ENCODE peak calls at places on chromosomes 16 and 17, in seven cellular contexts. M is HCT116, O is GM12878, C is K562, S is SK-N-SH, I is H1, A is HepG2. X is an unnamed sample.

GRCh38 chr16:10728035-10728462 is 15.6 kb upstream of the NUBP1 start:
- DNase-seq in M (no peak), O (no peak), C (no peak), S (no peak), I (no peak), A (peak; percentile 70), X (no peak)

GRCh38 chr16:19071811-19072777 is 4.7 kb downstream of the COQ7 start:
- DNase-seq in M (peak; percentile 47), O (no peak), C (peak; percentile 43), S (peak; percentile 58), I (no peak), A (peak; percentile 75), X (peak; percentile 80)

GRCh38 chr17:4617590-4618356 is 23.7 kb downstream of the ALOX15 start:
- DNase-seq in M (no peak), O (no peak), C (no peak), S (no peak), I (no peak), A (no peak), X (no peak)

GRCh38 chr16:85512716-85513115 is 100.4 kb upstream of the GSE1 start:
- DNase-seq in M (no peak), O (no peak), C (no peak), S (no peak), I (no peak), A (no peak), X (no peak)

GRCh38 chr17:79658811-79659207 is 48.0 kb upstream of the RBFOX3 start:
- DNase-seq in M (peak; percentile 43), O (no peak), C (peak; percentile 41), S (peak; percentile 77), I (no peak), A (peak; percentile 27), X (peak; percentile 50)

GRCh38 chr16:31477220-31478216 is 5.4 kb upstream of the SLC5A2 start:
- DNase-seq in M (no peak), O (no peak), C (peak; percentile 90), S (no peak), I (no peak), A (peak; percentile 93), X (peak; percentile 85)

GRCh38 chr16:61366006-61366405 is 670.2 kb downstream of the CDH8 start:
- DNase-seq in M (no peak), O (no peak), C (no peak), S (no peak), I (no peak), A (no peak), X (no peak)

GRCh38 chr16:17470871-17471744 is at the start of gene XYLT1:
- DNase-seq in M (no peak), O (no peak), C (peak; percentile 40), S (peak; percentile 89), I (no peak), A (no peak), X (no peak)

GRCh38 chr16:4894276-4895150 is 42.4 kb downstream of the PPL start:
- DNase-seq in M (no peak), O (no peak), C (peak; percentile 69), S (peak; percentile 48), I (no peak), A (no peak), X (peak; percentile 27)

GRCh38 chr16:68091604-68092261 is 6.6 kb downstream of the NFATC3 start:
- DNase-seq in M (no peak), O (no peak), C (no peak), S (no peak), I (no peak), A (peak; percentile 70), X (no peak)

GRCh38 chr16:66933776-66934137 is 445 bp downstream of the CIAO2B start:
- DNase-seq in M (no peak), O (no peak), C (no peak), S (no peak), I (no peak), A (no peak), X (peak; percentile 42)

GRCh38 chr16:88888057-88888777 is 21.8 kb upstream of the PABPN1L start:
- DNase-seq in M (no peak), O (peak; percentile 72), C (no peak), S (no peak), I (no peak), A (no peak), X (no peak)

GRCh38 chr17:36856921-36857381 is 80.3 kb upstream of the LHX1 start:
- DNase-seq in M (no peak), O (no peak), C (no peak), S (peak; percentile 87), I (no peak), A (no peak), X (no peak)

GRCh38 chr17:3773511-3773910 is 27.5 kb downstream of the ITGAE start:
- DNase-seq in M (no peak), O (no peak), C (no peak), S (no peak), I (no peak), A (no peak), X (no peak)

GRCh38 chr17:32302860-32303649 is 37.4 kb downstream of the RHBDL3 start:
- DNase-seq in M (no peak), O (no peak), C (no peak), S (peak; percentile 56), I (no peak), A (peak; percentile 84), X (peak; percentile 87)
- TF ChIP-seq JUND in M (no peak), O (no peak), C (no peak), S (no peak), I (no peak), A (no peak), X (no peak)

GRCh38 chr17:17942846-17943245 is 29.4 kb downstream of the TOM1L2 start:
- DNase-seq in M (no peak), O (no peak), C (no peak), S (no peak), I (no peak), A (no peak), X (no peak)
- TF ChIP-seq JUND in M (peak; percentile 20), O (no peak), C (peak; percentile 45), S (peak; percentile 73), I (no peak), A (no peak), X (no peak)

GRCh38 chr16:25747160-25747758 is 55.5 kb downstream of the HS3ST4 start:
- DNase-seq in M (no peak), O (no peak), C (peak; percentile 20), S (no peak), I (no peak), A (no peak), X (peak; percentile 16)
- TF ChIP-seq JUND in M (no peak), O (no peak), C (no peak), S (no peak), I (no peak), A (no peak), X (no peak)

GRCh38 chr16:56382901-56383355 is 42.4 kb downstream of the AMFR start:
- DNase-seq in M (no peak), O (no peak), C (no peak), S (no peak), I (no peak), A (peak; percentile 56), X (peak; percentile 97)
- TF ChIP-seq JUND in M (no peak), O (no peak), C (no peak), S (no peak), I (no peak), A (no peak), X (peak; percentile 93)

GRCh38 chr16:71358464-71359031 is at the start of gene CALB2:
- DNase-seq in M (no peak), O (no peak), C (peak; percentile 81), S (peak; percentile 91), I (peak; percentile 27), A (peak; percentile 43), X (peak; percentile 70)

GRCh38 chr16:71360378-71360777 is 1.9 kb downstream of the CALB2 start:
- DNase-seq in M (peak; percentile 77), O (no peak), C (peak; percentile 37), S (no peak), I (no peak), A (peak; percentile 25), X (no peak)

GRCh38 chr16:71356051-71356740 is 2.3 kb upstream of the CALB2 start:
- DNase-seq in M (no peak), O (no peak), C (no peak), S (no peak), I (no peak), A (no peak), X (no peak)

GRCh38 chr16:71357681-71358080 is 842 bp upstream of the CALB2 start:
- DNase-seq in M (no peak), O (no peak), C (no peak), S (peak; percentile 32), I (no peak), A (no peak), X (peak; percentile 57)

GRCh38 chr16:71359431-71359830 is 908 bp downstream of the CALB2 start:
- DNase-seq in M (no peak), O (no peak), C (no peak), S (no peak), I (no peak), A (no peak), X (no peak)
- TF ChIP-seq JUND in M (no peak), O (no peak), C (no peak), S (no peak), I (no peak), A (no peak), X (no peak)

DNA sequence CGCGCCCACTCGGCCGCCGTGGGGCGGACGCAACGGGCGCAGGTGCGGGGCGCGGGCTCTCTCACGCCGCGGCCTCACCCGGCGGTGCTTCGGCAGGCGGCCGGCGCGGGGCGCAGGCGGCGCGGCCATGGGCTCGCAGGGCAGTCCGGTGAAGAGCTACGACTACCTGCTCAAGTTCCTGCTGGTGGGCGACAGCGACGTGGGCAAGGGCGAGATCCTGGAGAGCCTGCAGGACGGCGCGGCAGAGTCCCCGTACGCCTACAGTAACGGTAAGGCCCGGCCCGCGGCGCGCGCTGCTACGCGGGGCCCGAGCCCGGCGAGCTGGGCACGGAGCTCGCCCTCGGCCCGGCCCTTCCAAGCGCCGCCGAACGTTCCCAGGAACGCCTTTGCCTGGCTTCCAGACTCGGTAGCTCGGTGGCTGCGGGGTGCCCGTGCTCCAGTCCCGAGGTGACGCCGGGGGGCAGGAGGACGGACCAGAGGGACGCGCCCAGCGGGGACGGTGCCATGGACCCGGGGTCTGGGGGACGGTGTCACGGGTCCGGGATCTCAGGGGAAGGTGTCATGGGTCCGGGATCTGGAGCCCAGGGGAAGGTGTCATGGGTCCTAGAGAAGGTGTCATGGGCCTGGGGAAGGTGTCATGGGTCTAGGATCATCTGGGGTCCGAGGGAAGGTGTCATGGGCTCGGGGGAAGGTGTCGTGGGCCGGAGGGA is 454 bp downstream of the RAB40C start:
- DNase-seq in M (no peak), O (no peak), C (peak; percentile 31), S (peak; percentile 67), I (no peak), A (no peak), X (no peak)
- TF ChIP-seq JUND in M (no peak), O (no peak), C (no peak), S (no peak), I (no peak), A (no peak), X (no peak)

GRCh38 chr16:84044108-84044488 is 1.5 kb upstream of the SLC38A8 start:
- DNase-seq in M (peak; percentile 41), O (no peak), C (peak; percentile 59), S (peak; percentile 68), I (peak; percentile 19), A (peak; percentile 73), X (peak; percentile 71)
- TF ChIP-seq JUND in M (no peak), O (no peak), C (no peak), S (no peak), I (no peak), A (no peak), X (no peak)

GRCh38 chr17:75514299-75515228 is 773 bp downstream of the CASKIN2 start:
- DNase-seq in M (no peak), O (no peak), C (no peak), S (peak; percentile 64), I (no peak), A (no peak), X (peak; percentile 53)
- TF ChIP-seq JUND in M (no peak), O (no peak), C (no peak), S (no peak), I (no peak), A (no peak), X (no peak)

X was measured in T47D.